ENCODE peak calls at places on chromosomes 11 and 22, in eight cellular contexts. G is body of pancreas, F is NCI-H1105, C is HS-5, L is NCI-H1694, R is small intestine, X is non-pigmented ciliary epithelial cell, D is uterus. B is an unnamed sample.

GRCh38 chr11:104370478-104370877 is 206.5 kb upstream of the PDGFD start:
- DNase-seq in G (no peak), F (no peak), C (no peak), L (no peak), R (no peak), X (no peak), D (no peak), B (no peak)

GRCh38 chr11:86167499-86168161 is 76.9 kb upstream of the EED start:
- DNase-seq in G (no peak), F (no peak), C (no peak), L (no peak), R (no peak), X (no peak), D (no peak), B (no peak)

GRCh38 chr11:128503231-128503991 is 83.9 kb downstream of the ETS1 start:
- DNase-seq in G (no peak), F (no peak), C (peak; percentile 92), L (no peak), R (no peak), X (peak; percentile 79), D (no peak), B (peak; percentile 95)

GRCh38 chr11:47946682-47947575 is 33.4 kb upstream of the PTPRJ start:
- DNase-seq in G (peak; percentile 71), F (no peak), C (peak; percentile 94), L (no peak), R (peak; percentile 94), X (peak; percentile 76), D (peak; percentile 86), B (peak; percentile 63)

GRCh38 chr11:60860943-60861342 is 5.2 kb upstream of the PTGDR2 start:
- DNase-seq in G (no peak), F (no peak), C (no peak), L (no peak), R (no peak), X (no peak), D (no peak), B (no peak)

GRCh38 chr11:69127091-69127850 is 28.5 kb upstream of the SMIM38 start:
- DNase-seq in G (peak; percentile 63), F (no peak), C (no peak), L (no peak), R (no peak), X (no peak), D (no peak), B (no peak)

GRCh38 chr11:36817336-36817965 is 219.4 kb upstream of the RAG2 start:
- DNase-seq in G (no peak), F (no peak), C (peak; percentile 52), L (no peak), R (no peak), X (peak; percentile 3), D (no peak), B (no peak)

GRCh38 chr11:70696564-70696963 is 298.2 kb downstream of the CTTN start:
- DNase-seq in G (no peak), F (no peak), C (no peak), L (no peak), R (no peak), X (no peak), D (no peak), B (no peak)

GRCh38 chr11:107359701-107360100 is 97.9 kb downstream of the CWF19L2 start:
- DNase-seq in G (no peak), F (no peak), C (no peak), L (no peak), R (no peak), X (no peak), D (no peak), B (no peak)

GRCh38 chr22:19499236-19499879 is 19.6 kb downstream of the CDC45 start:
- DNase-seq in G (no peak), F (no peak), C (no peak), L (no peak), R (no peak), X (no peak), D (no peak), B (no peak)

GRCh38 chr11:38019072-38019775 is 1421.2 kb upstream of the RAG2 start:
- DNase-seq in G (no peak), F (no peak), C (peak; percentile 6), L (no peak), R (no peak), X (no peak), D (no peak), B (no peak)

GRCh38 chr11:57288771-57289579 is 35.8 kb downstream of the TNKS1BP1 start:
- DNase-seq in G (no peak), F (peak; percentile 75), C (no peak), L (no peak), R (peak; percentile 62), X (peak; percentile 91), D (no peak), B (no peak)

GRCh38 chr22:43951966-43952365 is 3.3 kb upstream of the SAMM50 start:
- DNase-seq in G (no peak), F (no peak), C (no peak), L (no peak), R (no peak), X (no peak), D (no peak), B (no peak)

GRCh38 chr11:86722041-86722440 is 49.6 kb upstream of the ME3 start:
- DNase-seq in G (no peak), F (no peak), C (no peak), L (no peak), R (no peak), X (peak; percentile 35), D (no peak), B (no peak)

GRCh38 chr11:113732092-113732491 is 26.0 kb upstream of the TMPRSS5 start:
- DNase-seq in G (no peak), F (no peak), C (no peak), L (no peak), R (no peak), X (no peak), D (no peak), B (no peak)

GRCh38 chr22:49444781-49445180 is 382.9 kb downstream of the BRD1 start:
- DNase-seq in G (no peak), F (no peak), C (no peak), L (no peak), R (no peak), X (no peak), D (no peak), B (no peak)

GRCh38 chr11:29119116-29119515 is 897.7 kb downstream of the KCNA4 start:
- DNase-seq in G (no peak), F (no peak), C (no peak), L (no peak), R (no peak), X (no peak), D (no peak), B (no peak)

GRCh38 chr11:126680109-126680508 is 320.5 kb downstream of the KIRREL3 start:
- DNase-seq in G (no peak), F (no peak), C (no peak), L (no peak), R (no peak), X (no peak), D (no peak), B (no peak)

GRCh38 chr11:96199563-96200025 is 143.4 kb downstream of the MAML2 start:
- DNase-seq in G (no peak), F (no peak), C (no peak), L (no peak), R (peak; percentile 81), X (no peak), D (no peak), B (no peak)

GRCh38 chr22:49370841-49371301 is 456.8 kb downstream of the BRD1 start:
- DNase-seq in G (no peak), F (no peak), C (no peak), L (no peak), R (no peak), X (no peak), D (no peak), B (no peak)